ENCODE peak calls at places on chromosomes 1 and 21, in four cellular contexts. S is K562, O is SK-N-SH, F is GM12878. M is an unnamed sample.
A peak's percentile ranks its signal among the peaks of the same experiment; 100 is the strongest.

GRCh38 chr1:36083635-36084501 is at the start of gene TEKT2:
- DNase-seq in O (peak; percentile 96), F (no peak), S (no peak), M (peak; percentile 87)

GRCh38 chr1:115529216-115529897 is 112.4 kb upstream of the VANGL1 start:
- DNase-seq in O (no peak), F (no peak), S (no peak), M (no peak)

GRCh38 chr1:23726669-23727068 is 16.6 kb upstream of the ELOA start:
- DNase-seq in O (no peak), F (no peak), S (no peak), M (no peak)

GRCh38 chr1:43345119-43345518 is 7.5 kb downstream of the MPL start:
- DNase-seq in F (no peak), S (peak; percentile 57), O (no peak), M (no peak)

GRCh38 chr1:2311184-2312032 is 79.9 kb downstream of the MORN1 start:
- DNase-seq in O (no peak), F (no peak), S (peak; percentile 74), M (peak; percentile 81)

GRCh38 chr21:15088483-15088882 is 23.7 kb upstream of the NRIP1 start:
- DNase-seq in S (no peak), O (no peak), F (no peak), M (no peak)

GRCh38 chr1:107936498-107937481 is 28.2 kb downstream of the VAV3 start:
- DNase-seq in O (no peak), F (no peak), S (no peak), M (peak; percentile 22)

GRCh38 chr1:224065455-224065854 is 48.5 kb upstream of the FBXO28 start:
- DNase-seq in S (no peak), O (no peak), F (no peak), M (no peak)

GRCh38 chr1:179146916-179147315 is 65.0 kb downstream of the TOR3A start:
- DNase-seq in F (no peak), S (no peak), O (no peak), M (no peak)

GRCh38 chr1:201602413-201603265 is 63.7 kb downstream of the NAV1 start:
- DNase-seq in S (no peak), O (no peak), F (no peak), M (no peak)

GRCh38 chr1:234987415-234988159 is 141.1 kb downstream of the TOMM20 start:
- DNase-seq in F (no peak), S (no peak), O (no peak), M (peak; percentile 53)

GRCh38 chr1:109298666-109299086 is 8.1 kb downstream of the MYBPHL start:
- DNase-seq in F (no peak), O (peak; percentile 51), S (peak; percentile 72), M (no peak)

GRCh38 chr1:87226341-87226760 is 102.3 kb upstream of the LMO4 start:
- DNase-seq in O (no peak), S (no peak), F (no peak), M (peak; percentile 27)

GRCh38 chr1:31063636-31064035 is 1.9 kb downstream of the PUM1 start:
- DNase-seq in O (no peak), F (no peak), S (no peak), M (no peak)

GRCh38 chr1:228402638-228403025 is 4.0 kb downstream of the TRIM11 start:
- DNase-seq in S (no peak), F (no peak), O (no peak), M (no peak)

GRCh38 chr1:32255072-32256071 is 4.3 kb downstream of the LCK start:
- DNase-seq in F (no peak), O (no peak), S (no peak), M (no peak)

GRCh38 chr1:36889846-36890245 is 144.5 kb downstream of the GRIK3 start:
- DNase-seq in S (no peak), O (no peak), F (no peak), M (no peak)

GRCh38 chr1:33370286-33370685 is 49.4 kb upstream of the A3GALT2 start:
- DNase-seq in F (no peak), S (no peak), O (peak; percentile 39), M (no peak)

GRCh38 chr1:203858055-203858454 is 3.3 kb upstream of the SNRPE start:
- DNase-seq in S (no peak), O (no peak), F (no peak), M (no peak)

GRCh38 chr1:163701783-163702182 is 380.0 kb downstream of the NUF2 start:
- DNase-seq in S (no peak), F (no peak), O (no peak), M (no peak)

GRCh38 chr1:31191281-31191680 is 48.4 kb downstream of the NKAIN1 start:
- DNase-seq in O (no peak), S (no peak), F (no peak), M (no peak)

GRCh38 chr1:224116131-224116530 is 2.2 kb downstream of the FBXO28 start:
- DNase-seq in F (peak; percentile 47), O (peak; percentile 26), S (peak; percentile 34), M (no peak)

GRCh38 chr1:7954683-7955082 is 6.8 kb upstream of the PARK7 start:
- DNase-seq in F (no peak), O (no peak), S (no peak), M (no peak)

GRCh38 chr1:195097316-195097715 is 1510.9 kb downstream of the KCNT2 start:
- DNase-seq in F (no peak), S (no peak), O (no peak), M (no peak)

GRCh38 chr1:11484321-11484655 is 5.3 kb downstream of the DISP3 start:
- DNase-seq in F (no peak), O (no peak), S (no peak), M (no peak)

GRCh38 chr1:203557958-203558760 is 64.2 kb downstream of the OPTC start:
- DNase-seq in F (no peak), S (no peak), O (no peak), M (no peak)

GRCh38 chr1:202852163-202852904 is 36.6 kb downstream of the RABIF start:
- DNase-seq in S (peak; percentile 80), O (peak; percentile 67), F (no peak), M (peak; percentile 70)

GRCh38 chr1:51635611-51636010 is 18.7 kb downstream of the OSBPL9 start:
- DNase-seq in O (no peak), S (no peak), F (no peak), M (no peak)

GRCh38 chr1:198601936-198602889 is 36.6 kb upstream of the PTPRC start:
- DNase-seq in O (no peak), F (no peak), S (no peak), M (no peak)

GRCh38 chr1:21567241-21568005 is 58.2 kb downstream of the ALPL start:
- DNase-seq in O (no peak), S (no peak), F (no peak), M (no peak)

GRCh38 chr1:220983877-220984635 is 104.8 kb downstream of the HLX start:
- DNase-seq in O (no peak), S (no peak), F (no peak), M (peak; percentile 65)

GRCh38 chr21:17527240-17527639 is 14.4 kb downstream of the CXADR start:
- DNase-seq in F (no peak), O (peak; percentile 24), S (no peak), M (no peak)
- TF ChIP-seq USF1 in F (no peak), O (no peak), S (no peak), M (no peak)

DNA sequence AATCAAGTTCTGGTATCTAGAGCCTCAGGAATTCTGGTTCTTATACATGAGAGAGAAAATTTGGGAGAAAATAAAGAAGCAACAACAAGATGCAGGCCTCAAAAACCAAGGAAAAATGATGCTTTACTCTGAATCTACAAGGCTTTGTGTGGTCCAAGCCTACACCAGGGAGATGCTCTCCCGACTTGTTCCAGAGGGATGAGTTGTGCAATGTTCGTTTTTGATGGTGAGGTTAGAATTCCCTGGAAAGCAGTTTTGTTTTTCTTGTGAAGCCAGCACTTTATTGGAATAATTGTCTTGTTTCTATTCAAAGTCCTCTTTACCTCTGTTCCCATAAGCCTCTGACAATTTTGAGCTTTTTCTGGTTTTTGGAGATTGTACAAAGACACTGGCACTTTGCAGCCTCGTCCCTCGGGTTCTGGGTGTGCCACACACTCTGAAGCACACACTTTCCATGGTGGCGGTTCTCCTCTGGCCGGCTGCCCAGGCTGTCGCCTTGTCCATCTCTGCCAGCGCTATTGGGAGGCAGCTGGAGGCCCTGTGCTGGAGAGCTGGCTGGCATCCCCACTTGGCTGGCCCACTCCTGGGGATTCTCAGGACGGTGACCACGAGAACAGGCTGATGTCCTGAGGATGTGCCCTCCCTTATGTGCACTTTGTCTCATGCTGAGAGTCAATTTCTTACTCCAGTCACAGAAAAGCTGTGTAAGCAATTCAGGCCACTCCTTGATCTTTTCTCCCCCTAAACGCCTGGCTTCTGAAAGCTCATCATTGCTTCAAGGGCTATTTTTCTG is 70.2 kb downstream of the EDEM3 start:
- DNase-seq in S (no peak), O (peak; percentile 28), F (no peak), M (no peak)
- TF ChIP-seq USF1 in S (no peak), O (no peak), F (no peak), M (no peak)

GRCh38 chr1:85581802-85582686 is 1.5 kb downstream of the CCN1 start:
- DNase-seq in F (no peak), S (peak; percentile 31), O (peak; percentile 48), M (peak; percentile 43)
- TF ChIP-seq USF1 in F (no peak), S (no peak), O (no peak), M (no peak)

DNA sequence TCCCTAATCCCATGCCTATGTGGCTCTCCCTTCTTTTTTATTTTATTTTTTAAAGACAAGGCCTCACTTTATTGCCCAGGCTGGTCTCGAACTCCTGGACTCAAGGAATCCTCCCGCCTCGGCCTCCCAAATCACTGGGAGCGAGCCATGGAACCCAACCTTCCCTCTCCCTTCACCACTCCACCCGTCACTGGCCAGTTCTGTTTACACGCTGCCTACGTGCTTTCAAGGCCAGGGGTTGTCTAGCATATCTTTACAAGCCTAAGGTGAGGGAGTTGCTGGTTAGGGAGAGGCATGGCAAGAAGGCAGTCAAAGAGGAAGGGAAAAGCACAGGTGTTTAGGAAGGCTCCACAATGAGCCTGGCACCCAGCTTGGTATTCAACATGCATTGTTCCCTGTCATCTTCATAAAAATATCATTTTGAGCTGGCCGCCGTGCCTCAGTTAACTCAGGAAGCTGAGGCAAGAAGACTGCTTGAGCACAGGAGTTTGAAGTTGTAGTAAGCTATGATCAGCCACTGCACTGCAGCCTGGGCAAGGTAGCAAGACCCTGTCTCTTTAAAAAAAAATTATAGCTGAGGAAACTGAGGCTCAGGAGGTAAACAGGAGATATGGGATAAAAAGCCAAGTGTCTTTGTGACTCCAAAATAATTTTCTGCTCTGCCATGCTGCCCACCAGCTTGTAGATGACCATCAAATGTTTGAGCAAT is 1.1 kb downstream of the RHBDL2 start:
- DNase-seq in F (no peak), O (no peak), S (no peak), M (no peak)
- TF ChIP-seq USF1 in F (no peak), O (no peak), S (no peak), M (no peak)

DNA sequence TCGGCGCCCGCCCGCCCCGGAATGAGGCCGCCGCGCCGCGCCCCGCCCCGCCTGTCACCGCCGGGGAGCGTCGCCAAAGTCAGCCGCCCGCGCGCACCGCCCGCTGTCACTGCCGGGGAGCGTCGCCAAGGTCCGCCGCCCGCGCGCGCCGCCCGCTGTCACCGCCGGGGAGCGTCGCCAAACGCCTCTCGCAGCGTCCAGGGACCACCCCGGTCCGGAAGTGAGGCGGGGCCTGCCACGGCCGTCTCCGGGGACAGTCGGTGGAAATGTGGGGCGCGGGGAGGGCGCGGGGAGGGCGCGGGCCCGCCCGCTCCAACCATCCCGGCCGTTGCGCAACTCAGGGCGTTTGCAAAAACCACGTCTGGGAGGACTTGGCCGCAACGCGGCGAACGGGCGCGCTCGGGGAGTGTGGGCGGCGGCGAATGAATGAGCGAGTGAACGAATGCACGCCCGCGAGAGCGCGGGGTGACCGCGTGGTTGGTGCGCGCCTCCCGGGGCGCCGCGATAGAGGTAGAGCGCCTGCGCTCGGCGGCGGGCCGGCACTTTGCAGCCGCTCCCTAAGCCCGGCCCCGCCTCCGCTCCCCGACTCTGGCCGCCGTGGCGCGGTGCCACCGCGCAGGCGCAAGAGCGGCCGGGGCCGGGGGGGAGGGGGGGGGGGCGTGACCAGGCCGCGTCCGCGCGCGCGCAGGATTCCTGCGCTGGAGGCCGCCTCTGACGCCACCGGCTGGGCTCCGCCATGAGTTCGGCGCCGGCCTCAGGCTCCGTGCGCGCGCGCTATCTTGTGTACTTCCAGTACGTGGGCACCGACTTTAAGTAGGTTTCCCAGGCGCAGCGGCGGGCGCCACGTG is at the start of the genes ACAP3 and PUSL1:
- DNase-seq in F (peak; percentile 40), S (peak; percentile 96), O (peak; percentile 98), M (peak; percentile 82)
- TF ChIP-seq USF1 in F (no peak), S (no peak), O (no peak), M (no peak)

M was measured in WTC11.